ENCODE peak calls at places on chromosomes 5 and 9, in nine cellular contexts. U, Z, X, C, D, G, F, I and T are unnamed samples.

GRCh38 chr5:62326702-62327101 is 20.7 kb downstream of the KIF2A start:
- DNase-seq in U (no peak), Z (no peak), X (no peak), C (no peak), D (no peak), G (no peak), F (no peak), I (no peak), T (no peak)

GRCh38 chr9:128125575-128126354 is 1.8 kb downstream of the PTGES2 start:
- DNase-seq in U (no peak), Z (no peak), X (no peak), C (no peak), D (no peak), G (no peak), F (no peak), I (no peak), T (no peak)

GRCh38 chr5:159525117-159525516 is 194.8 kb upstream of the IL12B start:
- DNase-seq in U (no peak), Z (no peak), X (no peak), C (no peak), D (no peak), G (no peak), F (peak), I (no peak), T (no peak)

GRCh38 chr9:88530051-88530450 is 4.9 kb upstream of the NXNL2 start:
- DNase-seq in U (peak), Z (peak), X (peak), C (no peak), D (no peak), G (no peak), F (no peak), I (no peak), T (no peak)

GRCh38 chr5:124239572-124239971 is 506.9 kb downstream of the ZNF608 start:
- DNase-seq in U (no peak), Z (no peak), X (peak), C (no peak), D (no peak), G (no peak), F (no peak), I (no peak), T (no peak)

GRCh38 chr5:27038476-27038875 is at the start of gene CDH9:
- DNase-seq in U (no peak), Z (no peak), X (no peak), C (no peak), D (no peak), G (no peak), F (no peak), I (no peak), T (no peak)

GRCh38 chr9:110330484-110331115 is 7.1 kb downstream of the TXNDC8 start:
- DNase-seq in U (no peak), Z (peak), X (peak), C (no peak), D (no peak), G (no peak), F (no peak), I (no peak), T (no peak)

GRCh38 chr5:172771439-172772111 is 580 bp upstream of the DUSP1 start:
- DNase-seq in U (no peak), Z (no peak), X (peak), C (no peak), D (no peak), G (no peak), F (no peak), I (no peak), T (no peak)

GRCh38 chr5:4372481-4372880 is 767.6 kb upstream of the ADAMTS16 start:
- DNase-seq in U (no peak), Z (no peak), X (no peak), C (no peak), D (no peak), G (no peak), F (no peak), I (no peak), T (no peak)

GRCh38 chr9:13480688-13481087 is 201.2 kb upstream of the MPDZ start:
- DNase-seq in U (no peak), Z (no peak), X (peak), C (no peak), D (no peak), G (no peak), F (no peak), I (no peak), T (no peak)

GRCh38 chr5:147507480-147508126 is 2.3 kb downstream of the DPYSL3 start:
- DNase-seq in U (peak), Z (peak), X (peak), C (no peak), D (no peak), G (no peak), F (no peak), I (no peak), T (no peak)

GRCh38 chr9:127290666-127291065 is 26.1 kb downstream of the GARNL3 start:
- DNase-seq in U (no peak), Z (no peak), X (no peak), C (no peak), D (no peak), G (no peak), F (no peak), I (no peak), T (no peak)

GRCh38 chr5:83034036-83034435 is 43.2 kb downstream of the TMEM167A start:
- DNase-seq in U (no peak), Z (no peak), X (no peak), C (no peak), D (no peak), G (no peak), F (no peak), I (no peak), T (no peak)

GRCh38 chr9:438961-439768 is 224.5 kb downstream of the DOCK8 start:
- DNase-seq in U (peak), Z (no peak), X (peak), C (no peak), D (no peak), G (no peak), F (no peak), I (no peak), T (no peak)

GRCh38 chr9:108316633-108317032 is 539.2 kb downstream of the ACTL7B start:
- DNase-seq in U (no peak), Z (no peak), X (no peak), C (no peak), D (no peak), G (no peak), F (no peak), I (no peak), T (no peak)

GRCh38 chr5:142543951-142544753 is 141.7 kb downstream of the FGF1 start:
- DNase-seq in U (no peak), Z (peak), X (peak), C (no peak), D (no peak), G (no peak), F (no peak), I (no peak), T (no peak)

GRCh38 chr5:76626738-76627137 is 3.5 kb upstream of the F2RL2 start:
- DNase-seq in U (no peak), Z (no peak), X (no peak), C (no peak), D (no peak), G (no peak), F (no peak), I (no peak), T (no peak)

GRCh38 chr5:14821721-14822120 is 49.9 kb downstream of the ANKH start:
- DNase-seq in U (no peak), Z (no peak), X (no peak), C (no peak), D (no peak), G (no peak), F (no peak), I (no peak), T (no peak)

GRCh38 chr5:172029876-172030275 is 23.4 kb upstream of the FBXW11 start:
- DNase-seq in U (no peak), Z (no peak), X (no peak), C (no peak), D (no peak), G (no peak), F (no peak), I (no peak), T (no peak)

GRCh38 chr5:177249761-177250537 is 53.6 kb downstream of the RAB24 start:
- DNase-seq in U (no peak), Z (no peak), X (no peak), C (no peak), D (no peak), G (no peak), F (no peak), I (no peak), T (no peak)

GRCh38 chr9:127954831-127955293 is 17.2 kb upstream of the DPM2 start:
- DNase-seq in U (no peak), Z (no peak), X (no peak), C (no peak), D (no peak), G (no peak), F (no peak), I (no peak), T (no peak)

GRCh38 chr5:150624334-150625163 is 15.9 kb upstream of the SYNPO start:
- DNase-seq in U (no peak), Z (no peak), X (no peak), C (no peak), D (peak), G (no peak), F (no peak), I (peak), T (peak)

GRCh38 chr5:14316471-14316870 is 173.3 kb downstream of the TRIO start:
- DNase-seq in U (no peak), Z (no peak), X (no peak), C (no peak), D (no peak), G (no peak), F (no peak), I (no peak), T (no peak)